ENCODE peak calls at places on chromosomes 1 and 21, in eight cellular contexts. One of them, this sample, is unnamed.

GRCh38 chr1:109764561-109765482 is 1.1 kb upstream of the EPS8L3 start:
- DNase-seq in testis: peak
- DNase-seq in A549: no peak
- DNase-seq in HCT116: no peak
- DNase-seq in GM12878: no peak
- DNase-seq in right lobe of liver: peak
- DNase-seq in transverse colon: peak
- DNase-seq in adrenal gland: peak
- DNase-seq in this sample: peak

GRCh38 chr1:96581786-96582185 is 139.8 kb upstream of the PTBP2 start:
- DNase-seq in GM12878: no peak
- DNase-seq in transverse colon: no peak
- DNase-seq in adrenal gland: no peak
- DNase-seq in A549: no peak
- DNase-seq in right lobe of liver: no peak
- DNase-seq in HCT116: no peak
- DNase-seq in testis: no peak
- DNase-seq in this sample: no peak

GRCh38 chr1:6854166-6854565 is 68.9 kb downstream of the CAMTA1 start:
- DNase-seq in transverse colon: no peak
- DNase-seq in right lobe of liver: no peak
- DNase-seq in GM12878: no peak
- DNase-seq in testis: no peak
- DNase-seq in A549: no peak
- DNase-seq in HCT116: no peak
- DNase-seq in adrenal gland: no peak
- DNase-seq in this sample: no peak

GRCh38 chr1:224168859-224169380 is 14.1 kb upstream of the DEGS1 start:
- DNase-seq in right lobe of liver: no peak
- DNase-seq in transverse colon: no peak
- DNase-seq in A549: peak
- DNase-seq in adrenal gland: no peak
- DNase-seq in testis: no peak
- DNase-seq in GM12878: peak
- DNase-seq in HCT116: no peak
- DNase-seq in this sample: no peak

GRCh38 chr1:209187589-209187988 is 395.9 kb upstream of the CAMK1G start:
- DNase-seq in right lobe of liver: no peak
- DNase-seq in adrenal gland: no peak
- DNase-seq in GM12878: no peak
- DNase-seq in transverse colon: no peak
- DNase-seq in testis: no peak
- DNase-seq in HCT116: no peak
- DNase-seq in A549: no peak
- DNase-seq in this sample: no peak

GRCh38 chr1:228228601-228229074 is 20.8 kb downstream of the OBSCN start:
- DNase-seq in HCT116: no peak
- DNase-seq in GM12878: no peak
- DNase-seq in transverse colon: no peak
- DNase-seq in testis: no peak
- DNase-seq in right lobe of liver: no peak
- DNase-seq in A549: peak
- DNase-seq in adrenal gland: no peak
- DNase-seq in this sample: peak

GRCh38 chr1:204084247-204084772 is 11.4 kb downstream of the SOX13 start:
- DNase-seq in A549: no peak
- DNase-seq in testis: no peak
- DNase-seq in transverse colon: peak
- DNase-seq in HCT116: no peak
- DNase-seq in adrenal gland: no peak
- DNase-seq in right lobe of liver: peak
- DNase-seq in GM12878: no peak
- DNase-seq in this sample: peak

GRCh38 chr1:27416387-27417111 is 24.1 kb downstream of the GPR3 start:
- DNase-seq in testis: peak
- DNase-seq in transverse colon: peak
- DNase-seq in right lobe of liver: no peak
- DNase-seq in A549: peak
- DNase-seq in GM12878: peak
- DNase-seq in HCT116: peak
- DNase-seq in adrenal gland: peak
- DNase-seq in this sample: no peak

GRCh38 chr21:44601596-44602473 is 1.4 kb downstream of the KRTAP10-7 start:
- DNase-seq in adrenal gland: no peak
- DNase-seq in A549: no peak
- DNase-seq in right lobe of liver: no peak
- DNase-seq in HCT116: no peak
- DNase-seq in transverse colon: no peak
- DNase-seq in testis: no peak
- DNase-seq in GM12878: no peak
- DNase-seq in this sample: no peak

GRCh38 chr1:60130703-60131102 is 57.1 kb upstream of the C1orf87 start:
- DNase-seq in A549: no peak
- DNase-seq in transverse colon: no peak
- DNase-seq in HCT116: no peak
- DNase-seq in GM12878: no peak
- DNase-seq in testis: no peak
- DNase-seq in right lobe of liver: no peak
- DNase-seq in adrenal gland: no peak
- DNase-seq in this sample: no peak

GRCh38 chr1:219790834-219791615 is 137.3 kb downstream of the SLC30A10 start:
- DNase-seq in A549: no peak
- DNase-seq in right lobe of liver: no peak
- DNase-seq in transverse colon: no peak
- DNase-seq in testis: no peak
- DNase-seq in HCT116: no peak
- DNase-seq in adrenal gland: no peak
- DNase-seq in GM12878: no peak
- DNase-seq in this sample: no peak

GRCh38 chr1:40438391-40439015 is 11.8 kb upstream of the ZFP69B start:
- DNase-seq in A549: peak
- DNase-seq in adrenal gland: no peak
- DNase-seq in right lobe of liver: no peak
- DNase-seq in GM12878: no peak
- DNase-seq in HCT116: no peak
- DNase-seq in testis: peak
- DNase-seq in transverse colon: no peak
- DNase-seq in this sample: no peak

GRCh38 chr1:3658231-3658615 is 5.9 kb downstream of the TP73 start:
- DNase-seq in A549: no peak
- DNase-seq in transverse colon: no peak
- DNase-seq in adrenal gland: no peak
- DNase-seq in HCT116: no peak
- DNase-seq in GM12878: no peak
- DNase-seq in testis: no peak
- DNase-seq in right lobe of liver: no peak
- DNase-seq in this sample: peak

GRCh38 chr1:35530946-35531345 is 26.3 kb downstream of the KIAA0319L start:
- DNase-seq in GM12878: no peak
- DNase-seq in A549: no peak
- DNase-seq in transverse colon: no peak
- DNase-seq in right lobe of liver: no peak
- DNase-seq in testis: no peak
- DNase-seq in HCT116: no peak
- DNase-seq in adrenal gland: no peak
- DNase-seq in this sample: no peak

GRCh38 chr1:201511396-201511795 is 4.5 kb upstream of the CSRP1 start:
- DNase-seq in testis: no peak
- DNase-seq in GM12878: no peak
- DNase-seq in right lobe of liver: no peak
- DNase-seq in transverse colon: no peak
- DNase-seq in A549: no peak
- DNase-seq in HCT116: no peak
- DNase-seq in adrenal gland: no peak
- DNase-seq in this sample: no peak

GRCh38 chr1:205449750-205450443 is 5.9 kb downstream of the BLACAT1 start:
- DNase-seq in testis: peak
- DNase-seq in GM12878: no peak
- DNase-seq in adrenal gland: no peak
- DNase-seq in HCT116: peak
- DNase-seq in transverse colon: peak
- DNase-seq in A549: peak
- DNase-seq in right lobe of liver: no peak
- DNase-seq in this sample: no peak
- TF ChIP-seq POLR2A in testis: no peak
- TF ChIP-seq POLR2A in GM12878: no peak
- TF ChIP-seq POLR2A in adrenal gland: no peak
- TF ChIP-seq POLR2A in HCT116: no peak
- TF ChIP-seq POLR2A in transverse colon: peak
- TF ChIP-seq POLR2A in A549: no peak
- TF ChIP-seq POLR2A in right lobe of liver: no peak
- TF ChIP-seq POLR2A in this sample: no peak

GRCh38 chr1:45403298-45404079 is 63.2 kb upstream of the MUTYH start:
- DNase-seq in adrenal gland: no peak
- DNase-seq in transverse colon: no peak
- DNase-seq in GM12878: no peak
- DNase-seq in testis: no peak
- DNase-seq in A549: no peak
- DNase-seq in HCT116: no peak
- DNase-seq in right lobe of liver: no peak
- DNase-seq in this sample: no peak
- TF ChIP-seq CTCF in adrenal gland: no peak
- TF ChIP-seq CTCF in transverse colon: no peak
- TF ChIP-seq CTCF in GM12878: no peak
- TF ChIP-seq CTCF in testis: no peak
- TF ChIP-seq CTCF in A549: no peak
- TF ChIP-seq CTCF in HCT116: no peak
- TF ChIP-seq CTCF in right lobe of liver: no peak
- TF ChIP-seq CTCF in this sample: no peak

DNA sequence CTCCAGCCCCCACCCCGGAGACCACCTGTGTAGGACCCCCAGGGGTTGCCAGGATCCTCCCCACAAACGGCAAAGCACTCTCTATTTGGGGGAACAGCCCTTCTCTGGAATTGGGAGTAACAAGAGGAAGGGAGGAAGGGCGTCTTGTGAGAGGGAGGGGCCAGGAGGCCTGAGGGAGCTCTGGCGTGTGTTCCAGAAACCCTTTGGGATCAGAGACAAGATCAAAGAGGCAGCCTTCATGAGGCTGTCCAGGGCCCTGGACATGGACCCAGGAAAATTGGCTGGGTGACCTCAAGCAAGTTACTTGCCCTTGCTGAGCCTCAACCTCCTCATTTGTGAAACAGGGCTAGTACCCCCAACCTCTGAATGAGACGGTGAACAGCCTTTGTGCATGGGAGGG is 18.1 kb upstream of the ECE1 start:
- DNase-seq in right lobe of liver: no peak
- DNase-seq in HCT116: no peak
- DNase-seq in GM12878: no peak
- DNase-seq in transverse colon: no peak
- DNase-seq in testis: no peak
- DNase-seq in A549: no peak
- DNase-seq in adrenal gland: no peak
- DNase-seq in this sample: no peak
- H3K27ac ChIP-seq in right lobe of liver: no peak
- H3K27ac ChIP-seq in HCT116: no peak
- H3K27ac ChIP-seq in GM12878: no peak
- H3K27ac ChIP-seq in transverse colon: peak
- H3K27ac ChIP-seq in testis: peak
- H3K27ac ChIP-seq in A549: peak
- H3K27ac ChIP-seq in adrenal gland: peak
- H3K27ac ChIP-seq in this sample: no peak

DNA sequence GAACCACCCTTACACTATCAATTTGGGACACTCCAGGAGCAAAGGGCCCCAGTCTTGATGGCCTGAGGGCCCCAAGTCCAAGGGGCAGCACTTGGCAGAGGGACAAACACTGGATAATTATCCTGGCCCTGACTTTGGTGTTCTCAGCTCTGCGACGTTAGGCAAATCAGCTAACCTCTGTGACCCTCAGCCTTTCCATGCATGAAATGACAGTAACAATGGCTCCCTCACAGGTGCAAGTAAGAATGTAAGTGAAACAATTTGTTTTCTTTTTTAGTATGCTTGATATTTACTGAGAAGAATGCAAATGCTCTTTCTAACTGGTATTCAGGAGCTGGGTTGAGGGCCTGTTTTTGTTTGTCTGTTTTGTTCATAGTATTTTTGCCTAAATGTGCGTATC is 61.6 kb upstream of the PRDX6 start:
- DNase-seq in right lobe of liver: no peak
- DNase-seq in adrenal gland: no peak
- DNase-seq in transverse colon: no peak
- DNase-seq in testis: no peak
- DNase-seq in GM12878: peak
- DNase-seq in A549: no peak
- DNase-seq in HCT116: no peak
- DNase-seq in this sample: no peak
- TF ChIP-seq POLR2A in right lobe of liver: no peak
- TF ChIP-seq POLR2A in adrenal gland: no peak
- TF ChIP-seq POLR2A in transverse colon: no peak
- TF ChIP-seq POLR2A in testis: no peak
- TF ChIP-seq POLR2A in GM12878: no peak
- TF ChIP-seq POLR2A in A549: no peak
- TF ChIP-seq POLR2A in HCT116: no peak
- TF ChIP-seq POLR2A in this sample: no peak

GRCh38 chr1:66452982-66453381 is 81.0 kb upstream of the SGIP1 start:
- DNase-seq in right lobe of liver: no peak
- DNase-seq in HCT116: no peak
- DNase-seq in A549: no peak
- DNase-seq in GM12878: no peak
- DNase-seq in testis: no peak
- DNase-seq in adrenal gland: no peak
- DNase-seq in transverse colon: no peak
- DNase-seq in this sample: no peak

GRCh38 chr1:66450847-66451246 is 83.1 kb upstream of the SGIP1 start:
- DNase-seq in right lobe of liver: no peak
- DNase-seq in GM12878: no peak
- DNase-seq in transverse colon: no peak
- DNase-seq in A549: no peak
- DNase-seq in testis: no peak
- DNase-seq in adrenal gland: no peak
- DNase-seq in HCT116: no peak
- DNase-seq in this sample: no peak

GRCh38 chr1:66450043-66450514 is 83.9 kb upstream of the SGIP1 start:
- DNase-seq in adrenal gland: peak
- DNase-seq in testis: no peak
- DNase-seq in right lobe of liver: no peak
- DNase-seq in GM12878: no peak
- DNase-seq in A549: no peak
- DNase-seq in HCT116: no peak
- DNase-seq in transverse colon: no peak
- DNase-seq in this sample: no peak

GRCh38 chr1:66455446-66455845 is 78.5 kb upstream of the SGIP1 start:
- DNase-seq in A549: no peak
- DNase-seq in transverse colon: no peak
- DNase-seq in GM12878: no peak
- DNase-seq in right lobe of liver: no peak
- DNase-seq in testis: no peak
- DNase-seq in adrenal gland: no peak
- DNase-seq in HCT116: no peak
- DNase-seq in this sample: no peak

GRCh38 chr1:66452162-66452561 is 81.8 kb upstream of the SGIP1 start:
- DNase-seq in GM12878: no peak
- DNase-seq in right lobe of liver: no peak
- DNase-seq in HCT116: no peak
- DNase-seq in transverse colon: no peak
- DNase-seq in adrenal gland: no peak
- DNase-seq in A549: peak
- DNase-seq in testis: no peak
- DNase-seq in this sample: no peak
- TF ChIP-seq CTCF in GM12878: no peak
- TF ChIP-seq CTCF in right lobe of liver: peak
- TF ChIP-seq CTCF in HCT116: peak
- TF ChIP-seq CTCF in transverse colon: no peak
- TF ChIP-seq CTCF in adrenal gland: no peak
- TF ChIP-seq CTCF in A549: no peak
- TF ChIP-seq CTCF in testis: no peak
- TF ChIP-seq CTCF in this sample: no peak

GRCh38 chr1:173714441-173714758 is 381 bp upstream of the KLHL20 start:
- DNase-seq in testis: no peak
- DNase-seq in right lobe of liver: no peak
- DNase-seq in HCT116: no peak
- DNase-seq in transverse colon: no peak
- DNase-seq in A549: no peak
- DNase-seq in GM12878: no peak
- DNase-seq in adrenal gland: no peak
- DNase-seq in this sample: no peak
- H3K27ac ChIP-seq in testis: peak
- H3K27ac ChIP-seq in right lobe of liver: peak
- H3K27ac ChIP-seq in HCT116: no peak
- H3K27ac ChIP-seq in transverse colon: peak
- H3K27ac ChIP-seq in A549: peak
- H3K27ac ChIP-seq in GM12878: peak
- H3K27ac ChIP-seq in adrenal gland: peak
- H3K27ac ChIP-seq in this sample: peak

This sample was measured in gastrocnemius medialis.